ENCODE peak calls at places on chromosomes 7 and 10, in four cellular contexts. One of them, this sample, is unnamed.

GRCh38 chr10:13990918-13991317 is 339.8 kb downstream of the FRMD4A start:
- DNase-seq in mesendoderm: no peak
- DNase-seq in breast epithelium: no peak
- DNase-seq in tibial artery: no peak
- DNase-seq in this sample: no peak

GRCh38 chr10:13877154-13877909 is 290.6 kb downstream of the PRPF18 start:
- DNase-seq in tibial artery: peak
- DNase-seq in breast epithelium: no peak
- DNase-seq in mesendoderm: peak
- DNase-seq in this sample: no peak

GRCh38 chr7:5532520-5533335 is 109.1 kb upstream of the TNRC18 start:
- DNase-seq in tibial artery: peak
- DNase-seq in mesendoderm: peak
- DNase-seq in breast epithelium: peak
- DNase-seq in this sample: no peak

GRCh38 chr7:65731562-65732035 is 141.3 kb upstream of the VKORC1L1 start:
- DNase-seq in mesendoderm: peak
- DNase-seq in tibial artery: no peak
- DNase-seq in breast epithelium: no peak
- DNase-seq in this sample: no peak

GRCh38 chr10:80622153-80622552 is 84.5 kb downstream of the SH2D4B start:
- DNase-seq in breast epithelium: no peak
- DNase-seq in tibial artery: no peak
- DNase-seq in mesendoderm: no peak
- DNase-seq in this sample: no peak

GRCh38 chr7:138892016-138892630 is 89.1 kb downstream of the KIAA1549 start:
- DNase-seq in breast epithelium: no peak
- DNase-seq in mesendoderm: no peak
- DNase-seq in tibial artery: no peak
- DNase-seq in this sample: no peak

GRCh38 chr10:66292456-66292855 is 633.4 kb upstream of the LRRTM3 start:
- DNase-seq in mesendoderm: no peak
- DNase-seq in tibial artery: no peak
- DNase-seq in breast epithelium: no peak
- DNase-seq in this sample: no peak

GRCh38 chr10:8504436-8504977 is 450.0 kb downstream of the GATA3 start:
- DNase-seq in mesendoderm: peak
- DNase-seq in breast epithelium: no peak
- DNase-seq in tibial artery: no peak
- DNase-seq in this sample: no peak

GRCh38 chr10:80579370-80579769 is 41.7 kb downstream of the SH2D4B start:
- DNase-seq in tibial artery: no peak
- DNase-seq in mesendoderm: no peak
- DNase-seq in breast epithelium: no peak
- DNase-seq in this sample: no peak

GRCh38 chr7:46930336-46930735 is 651.6 kb downstream of the TNS3 start:
- DNase-seq in tibial artery: peak
- DNase-seq in breast epithelium: no peak
- DNase-seq in mesendoderm: no peak
- DNase-seq in this sample: no peak

GRCh38 chr7:101792051-101792651 is 25.3 kb upstream of the CUX1 start:
- DNase-seq in tibial artery: peak
- DNase-seq in mesendoderm: peak
- DNase-seq in breast epithelium: no peak
- DNase-seq in this sample: no peak

GRCh38 chr10:116306847-116307246 is 17.4 kb upstream of the CCDC172 start:
- DNase-seq in mesendoderm: no peak
- DNase-seq in breast epithelium: no peak
- DNase-seq in tibial artery: no peak
- DNase-seq in this sample: no peak

GRCh38 chr7:73721237-73721848 is 1.9 kb upstream of the STX1A start:
- DNase-seq in mesendoderm: no peak
- DNase-seq in breast epithelium: peak
- DNase-seq in tibial artery: peak
- DNase-seq in this sample: peak

GRCh38 chr7:28956608-28957063 is 1.5 kb downstream of the TRIL start:
- DNase-seq in tibial artery: no peak
- DNase-seq in breast epithelium: peak
- DNase-seq in mesendoderm: peak
- DNase-seq in this sample: no peak

GRCh38 chr10:62577666-62578291 is 203.6 kb downstream of the ZNF365 start:
- DNase-seq in tibial artery: no peak
- DNase-seq in mesendoderm: no peak
- DNase-seq in breast epithelium: no peak
- DNase-seq in this sample: no peak

GRCh38 chr7:97019710-97020109 is 4.9 kb downstream of the DLX5 start:
- DNase-seq in tibial artery: no peak
- DNase-seq in mesendoderm: no peak
- DNase-seq in breast epithelium: no peak
- DNase-seq in this sample: no peak

GRCh38 chr7:47573758-47574472 is 8.0 kb downstream of the TNS3 start:
- DNase-seq in breast epithelium: no peak
- DNase-seq in tibial artery: no peak
- DNase-seq in mesendoderm: no peak
- DNase-seq in this sample: no peak

GRCh38 chr7:113710310-113711106 is 208.3 kb downstream of the PPP1R3A start:
- DNase-seq in breast epithelium: no peak
- DNase-seq in tibial artery: no peak
- DNase-seq in mesendoderm: peak
- DNase-seq in this sample: no peak

GRCh38 chr7:128425851-128426250 is 16.1 kb upstream of the IMPDH1 start:
- DNase-seq in breast epithelium: no peak
- DNase-seq in mesendoderm: peak
- DNase-seq in tibial artery: peak
- DNase-seq in this sample: peak

GRCh38 chr10:85280014-85280413 is 951.6 kb downstream of the CCSER2 start:
- DNase-seq in breast epithelium: no peak
- DNase-seq in tibial artery: no peak
- DNase-seq in mesendoderm: peak
- DNase-seq in this sample: no peak

GRCh38 chr10:77355844-77356243 is 281.8 kb downstream of the KCNMA1 start:
- DNase-seq in tibial artery: no peak
- DNase-seq in mesendoderm: no peak
- DNase-seq in breast epithelium: no peak
- DNase-seq in this sample: no peak

GRCh38 chr7:134532155-134533089 is 5.1 kb downstream of the AKR1B10 start:
- DNase-seq in breast epithelium: no peak
- DNase-seq in mesendoderm: no peak
- DNase-seq in tibial artery: no peak
- DNase-seq in this sample: no peak

GRCh38 chr7:151819826-151820225 is 57.1 kb downstream of the PRKAG2 start:
- DNase-seq in mesendoderm: no peak
- DNase-seq in breast epithelium: no peak
- DNase-seq in tibial artery: no peak
- DNase-seq in this sample: no peak

GRCh38 chr10:69955897-69956832 is 96.5 kb upstream of the MACROH2A2 start:
- DNase-seq in breast epithelium: no peak
- DNase-seq in mesendoderm: no peak
- DNase-seq in tibial artery: no peak
- DNase-seq in this sample: no peak

DNA sequence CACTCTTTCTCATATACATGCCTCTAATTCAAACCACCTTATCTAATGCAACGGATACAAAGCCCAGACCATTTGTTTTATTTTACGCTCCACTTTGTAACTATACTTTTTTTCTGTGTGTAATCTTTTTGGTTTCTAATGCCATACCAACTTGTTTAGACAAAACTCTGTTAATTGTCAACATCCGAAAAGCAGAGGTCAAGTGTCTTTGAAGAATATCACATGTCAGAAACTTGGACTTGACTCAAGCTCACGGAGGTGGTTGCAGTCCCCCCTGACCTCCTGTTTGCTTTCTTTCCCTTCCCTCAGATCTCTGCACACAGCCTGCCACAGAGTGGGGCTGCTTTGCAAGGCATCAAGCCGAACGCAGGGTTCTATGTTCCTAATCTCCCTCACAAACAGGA is 698.9 kb downstream of the PARD3 start:
- DNase-seq in mesendoderm: peak
- DNase-seq in tibial artery: no peak
- DNase-seq in breast epithelium: no peak
- DNase-seq in this sample: no peak
- H3K4me3 ChIP-seq in mesendoderm: no peak
- H3K4me3 ChIP-seq in tibial artery: no peak
- H3K4me3 ChIP-seq in breast epithelium: no peak
- H3K4me3 ChIP-seq in this sample: no peak

DNA sequence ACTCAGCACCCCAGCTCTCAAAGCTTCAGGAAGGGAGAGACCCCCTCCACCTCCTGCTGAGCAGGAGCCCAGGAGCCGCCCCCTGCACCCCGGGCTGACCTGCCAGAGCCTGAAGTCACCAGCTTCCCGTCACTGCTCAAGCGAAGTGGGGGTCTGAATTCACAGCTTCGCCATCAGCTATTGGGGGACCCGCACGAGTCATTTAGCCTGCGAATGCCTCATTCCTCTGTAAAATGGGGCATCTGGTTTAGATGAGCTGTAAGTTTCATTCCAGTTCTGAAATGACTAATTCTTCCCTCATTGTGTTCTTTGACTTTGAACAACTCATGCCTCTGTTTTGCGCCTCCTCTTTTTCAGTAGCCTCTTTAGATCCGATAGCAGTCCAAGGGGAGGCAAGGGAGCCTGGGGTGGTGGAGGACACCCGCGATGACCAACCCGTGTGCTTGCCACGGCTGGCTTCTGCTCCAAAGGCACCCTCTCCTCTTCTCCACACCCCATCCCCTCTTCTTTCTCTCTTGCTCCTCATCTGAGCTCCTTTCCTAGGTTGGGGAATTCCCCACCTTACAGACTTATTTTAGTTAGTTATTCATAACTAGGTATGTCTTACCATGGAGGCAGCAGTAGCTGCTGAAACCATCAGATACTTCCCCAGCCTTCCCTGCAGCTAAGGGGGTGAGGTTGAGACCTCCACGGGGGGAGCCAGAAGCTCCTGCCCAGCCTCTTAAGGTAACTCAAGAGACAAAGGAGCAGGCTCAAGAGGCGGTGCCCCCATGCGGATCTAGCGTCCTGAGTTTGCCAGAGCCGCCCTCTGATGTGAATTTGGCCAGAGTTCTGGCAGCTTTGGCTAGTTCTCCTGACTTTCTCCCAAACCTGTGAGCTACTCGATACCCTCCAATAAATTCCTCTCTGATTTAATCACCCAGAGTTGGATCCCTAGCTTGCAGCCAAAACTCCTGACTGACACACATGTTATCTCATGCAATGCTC is 47.7 kb downstream of the RBM17 start:
- DNase-seq in tibial artery: no peak
- DNase-seq in breast epithelium: no peak
- DNase-seq in mesendoderm: peak
- DNase-seq in this sample: no peak
- H3K4me3 ChIP-seq in tibial artery: no peak
- H3K4me3 ChIP-seq in breast epithelium: no peak
- H3K4me3 ChIP-seq in mesendoderm: no peak
- H3K4me3 ChIP-seq in this sample: no peak

GRCh38 chr7:130273081-130273699 is 6.5 kb downstream of the CPA2 start:
- DNase-seq in mesendoderm: peak
- DNase-seq in tibial artery: no peak
- DNase-seq in breast epithelium: no peak
- DNase-seq in this sample: peak
- H3K4me3 ChIP-seq in mesendoderm: no peak
- H3K4me3 ChIP-seq in tibial artery: peak
- H3K4me3 ChIP-seq in breast epithelium: peak
- H3K4me3 ChIP-seq in this sample: peak

GRCh38 chr7:98130959-98131358 is 24.3 kb downstream of the LMTK2 start:
- DNase-seq in mesendoderm: no peak
- DNase-seq in tibial artery: no peak
- DNase-seq in breast epithelium: no peak
- DNase-seq in this sample: no peak
- H3K4me3 ChIP-seq in mesendoderm: no peak
- H3K4me3 ChIP-seq in tibial artery: no peak
- H3K4me3 ChIP-seq in breast epithelium: no peak
- H3K4me3 ChIP-seq in this sample: no peak

DNA sequence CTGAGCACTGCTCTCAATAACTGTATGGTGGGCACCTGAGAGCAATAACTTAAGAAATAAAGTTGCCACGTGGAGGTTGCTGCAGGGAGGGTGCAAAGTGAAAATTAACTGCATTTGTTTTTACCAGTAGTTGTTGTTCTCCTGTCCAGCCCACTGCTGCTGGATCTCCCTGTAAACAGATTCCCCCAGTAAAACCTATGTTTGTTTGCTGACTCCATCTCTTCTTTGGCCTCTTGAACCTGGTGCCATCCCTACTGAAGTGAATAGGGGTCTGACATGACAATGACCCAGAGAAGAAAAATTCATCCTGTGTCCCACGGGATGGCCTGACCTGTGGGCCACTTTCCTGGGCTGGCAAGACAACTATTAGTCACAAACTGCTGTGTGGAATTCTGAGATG is 1.7 kb downstream of the MBL2 start:
- DNase-seq in breast epithelium: no peak
- DNase-seq in mesendoderm: no peak
- DNase-seq in tibial artery: no peak
- DNase-seq in this sample: no peak
- H3K4me3 ChIP-seq in breast epithelium: no peak
- H3K4me3 ChIP-seq in mesendoderm: no peak
- H3K4me3 ChIP-seq in tibial artery: no peak
- H3K4me3 ChIP-seq in this sample: no peak

This sample was measured in dorsolateral prefrontal cortex.